ENCODE peak calls at places on chromosomes 7 and 10, in eight cellular contexts. One of them, this sample, is unnamed.

GRCh38 chr10:124680675-124681074 is 63.5 kb downstream of the FAM53B start:
- DNase-seq in amniotic stem cell: no peak
- DNase-seq in endodermal cell: no peak
- DNase-seq in stimulated activated CD4-positive, alpha-beta T cell treated with anti-CD3 and anti-CD28 coated beads, TNF-alpha, amount 100 ng/mL, for 1 hour: no peak
- DNase-seq in stimulated activated CD8-positive, alpha-beta memory T cell treated with anti-CD3 and anti-CD28 coated beads, Interleukin-4, amount 100 ng/mL, for 1 hour: no peak
- DNase-seq in aorta: no peak
- DNase-seq in sciatic nerve: no peak
- DNase-seq in substantia nigra: no peak
- DNase-seq in this sample: no peak

GRCh38 chr10:108112218-108112617 is 947.7 kb upstream of the SORCS1 start:
- DNase-seq in amniotic stem cell: no peak
- DNase-seq in endodermal cell: no peak
- DNase-seq in stimulated activated CD4-positive, alpha-beta T cell treated with anti-CD3 and anti-CD28 coated beads, TNF-alpha, amount 100 ng/mL, for 1 hour: no peak
- DNase-seq in stimulated activated CD8-positive, alpha-beta memory T cell treated with anti-CD3 and anti-CD28 coated beads, Interleukin-4, amount 100 ng/mL, for 1 hour: no peak
- DNase-seq in aorta: no peak
- DNase-seq in sciatic nerve: no peak
- DNase-seq in substantia nigra: no peak
- DNase-seq in this sample: no peak

GRCh38 chr7:70177166-70177565 is 578.9 kb downstream of the AUTS2 start:
- DNase-seq in amniotic stem cell: peak; percentile 43
- DNase-seq in endodermal cell: no peak
- DNase-seq in stimulated activated CD4-positive, alpha-beta T cell treated with anti-CD3 and anti-CD28 coated beads, TNF-alpha, amount 100 ng/mL, for 1 hour: no peak
- DNase-seq in stimulated activated CD8-positive, alpha-beta memory T cell treated with anti-CD3 and anti-CD28 coated beads, Interleukin-4, amount 100 ng/mL, for 1 hour: no peak
- DNase-seq in aorta: no peak
- DNase-seq in sciatic nerve: no peak
- DNase-seq in substantia nigra: no peak
- DNase-seq in this sample: no peak

GRCh38 chr10:16788125-16788524 is 29.1 kb downstream of the RSU1 start:
- DNase-seq in amniotic stem cell: no peak
- DNase-seq in endodermal cell: no peak
- DNase-seq in stimulated activated CD4-positive, alpha-beta T cell treated with anti-CD3 and anti-CD28 coated beads, TNF-alpha, amount 100 ng/mL, for 1 hour: no peak
- DNase-seq in stimulated activated CD8-positive, alpha-beta memory T cell treated with anti-CD3 and anti-CD28 coated beads, Interleukin-4, amount 100 ng/mL, for 1 hour: no peak
- DNase-seq in aorta: no peak
- DNase-seq in sciatic nerve: no peak
- DNase-seq in substantia nigra: no peak
- DNase-seq in this sample: no peak

GRCh38 chr7:1123721-1124120 is 35.8 kb downstream of the GPER1 start:
- DNase-seq in amniotic stem cell: no peak
- DNase-seq in endodermal cell: peak; percentile 95
- DNase-seq in stimulated activated CD4-positive, alpha-beta T cell treated with anti-CD3 and anti-CD28 coated beads, TNF-alpha, amount 100 ng/mL, for 1 hour: no peak
- DNase-seq in stimulated activated CD8-positive, alpha-beta memory T cell treated with anti-CD3 and anti-CD28 coated beads, Interleukin-4, amount 100 ng/mL, for 1 hour: no peak
- DNase-seq in aorta: peak; percentile 97
- DNase-seq in sciatic nerve: peak; percentile 90
- DNase-seq in substantia nigra: peak; percentile 30
- DNase-seq in this sample: peak; percentile 85

GRCh38 chr7:2032876-2033407 is 199.8 kb downstream of the MAD1L1 start:
- DNase-seq in amniotic stem cell: no peak
- DNase-seq in endodermal cell: no peak
- DNase-seq in stimulated activated CD4-positive, alpha-beta T cell treated with anti-CD3 and anti-CD28 coated beads, TNF-alpha, amount 100 ng/mL, for 1 hour: no peak
- DNase-seq in stimulated activated CD8-positive, alpha-beta memory T cell treated with anti-CD3 and anti-CD28 coated beads, Interleukin-4, amount 100 ng/mL, for 1 hour: no peak
- DNase-seq in aorta: peak; percentile 51
- DNase-seq in sciatic nerve: peak; percentile 50
- DNase-seq in substantia nigra: no peak
- DNase-seq in this sample: peak; percentile 65

GRCh38 chr7:75945297-75946168 is 30.6 kb downstream of the POR start:
- DNase-seq in amniotic stem cell: no peak
- DNase-seq in endodermal cell: no peak
- DNase-seq in stimulated activated CD4-positive, alpha-beta T cell treated with anti-CD3 and anti-CD28 coated beads, TNF-alpha, amount 100 ng/mL, for 1 hour: no peak
- DNase-seq in stimulated activated CD8-positive, alpha-beta memory T cell treated with anti-CD3 and anti-CD28 coated beads, Interleukin-4, amount 100 ng/mL, for 1 hour: no peak
- DNase-seq in aorta: no peak
- DNase-seq in sciatic nerve: no peak
- DNase-seq in substantia nigra: no peak
- DNase-seq in this sample: no peak

GRCh38 chr7:97844036-97844435 is 28.2 kb downstream of the ASNS start:
- DNase-seq in amniotic stem cell: no peak
- DNase-seq in endodermal cell: no peak
- DNase-seq in stimulated activated CD4-positive, alpha-beta T cell treated with anti-CD3 and anti-CD28 coated beads, TNF-alpha, amount 100 ng/mL, for 1 hour: no peak
- DNase-seq in stimulated activated CD8-positive, alpha-beta memory T cell treated with anti-CD3 and anti-CD28 coated beads, Interleukin-4, amount 100 ng/mL, for 1 hour: no peak
- DNase-seq in aorta: no peak
- DNase-seq in sciatic nerve: no peak
- DNase-seq in substantia nigra: no peak
- DNase-seq in this sample: no peak

GRCh38 chr10:10677479-10677878 is 340.2 kb upstream of the CELF2 start:
- DNase-seq in amniotic stem cell: no peak
- DNase-seq in endodermal cell: peak; percentile 91
- DNase-seq in stimulated activated CD4-positive, alpha-beta T cell treated with anti-CD3 and anti-CD28 coated beads, TNF-alpha, amount 100 ng/mL, for 1 hour: no peak
- DNase-seq in stimulated activated CD8-positive, alpha-beta memory T cell treated with anti-CD3 and anti-CD28 coated beads, Interleukin-4, amount 100 ng/mL, for 1 hour: no peak
- DNase-seq in aorta: peak; percentile 83
- DNase-seq in sciatic nerve: peak; percentile 73
- DNase-seq in substantia nigra: no peak
- DNase-seq in this sample: no peak

GRCh38 chr7:73715648-73716317 is 3.7 kb downstream of the STX1A start:
- DNase-seq in amniotic stem cell: peak; percentile 97
- DNase-seq in endodermal cell: no peak
- DNase-seq in stimulated activated CD4-positive, alpha-beta T cell treated with anti-CD3 and anti-CD28 coated beads, TNF-alpha, amount 100 ng/mL, for 1 hour: no peak
- DNase-seq in stimulated activated CD8-positive, alpha-beta memory T cell treated with anti-CD3 and anti-CD28 coated beads, Interleukin-4, amount 100 ng/mL, for 1 hour: no peak
- DNase-seq in aorta: no peak
- DNase-seq in sciatic nerve: no peak
- DNase-seq in substantia nigra: no peak
- DNase-seq in this sample: no peak

GRCh38 chr10:22550732-22551131 is 163.6 kb downstream of the PIP4K2A start:
- DNase-seq in amniotic stem cell: no peak
- DNase-seq in endodermal cell: peak; percentile 88
- DNase-seq in stimulated activated CD4-positive, alpha-beta T cell treated with anti-CD3 and anti-CD28 coated beads, TNF-alpha, amount 100 ng/mL, for 1 hour: peak; percentile 12
- DNase-seq in stimulated activated CD8-positive, alpha-beta memory T cell treated with anti-CD3 and anti-CD28 coated beads, Interleukin-4, amount 100 ng/mL, for 1 hour: peak; percentile 37
- DNase-seq in aorta: peak; percentile 82
- DNase-seq in sciatic nerve: peak; percentile 68
- DNase-seq in substantia nigra: no peak
- DNase-seq in this sample: no peak

GRCh38 chr7:33692956-33693355 is 212.4 kb upstream of the BMPER start:
- DNase-seq in amniotic stem cell: peak; percentile 40
- DNase-seq in endodermal cell: no peak
- DNase-seq in stimulated activated CD4-positive, alpha-beta T cell treated with anti-CD3 and anti-CD28 coated beads, TNF-alpha, amount 100 ng/mL, for 1 hour: no peak
- DNase-seq in stimulated activated CD8-positive, alpha-beta memory T cell treated with anti-CD3 and anti-CD28 coated beads, Interleukin-4, amount 100 ng/mL, for 1 hour: no peak
- DNase-seq in aorta: no peak
- DNase-seq in sciatic nerve: no peak
- DNase-seq in substantia nigra: no peak
- DNase-seq in this sample: no peak

GRCh38 chr7:12800501-12800900 is 113.1 kb downstream of the ARL4A start:
- DNase-seq in amniotic stem cell: no peak
- DNase-seq in endodermal cell: no peak
- DNase-seq in stimulated activated CD4-positive, alpha-beta T cell treated with anti-CD3 and anti-CD28 coated beads, TNF-alpha, amount 100 ng/mL, for 1 hour: no peak
- DNase-seq in stimulated activated CD8-positive, alpha-beta memory T cell treated with anti-CD3 and anti-CD28 coated beads, Interleukin-4, amount 100 ng/mL, for 1 hour: no peak
- DNase-seq in aorta: no peak
- DNase-seq in sciatic nerve: no peak
- DNase-seq in substantia nigra: no peak
- DNase-seq in this sample: no peak

GRCh38 chr7:34042406-34042805 is 137.1 kb downstream of the BMPER start:
- DNase-seq in amniotic stem cell: no peak
- DNase-seq in endodermal cell: no peak
- DNase-seq in stimulated activated CD4-positive, alpha-beta T cell treated with anti-CD3 and anti-CD28 coated beads, TNF-alpha, amount 100 ng/mL, for 1 hour: no peak
- DNase-seq in stimulated activated CD8-positive, alpha-beta memory T cell treated with anti-CD3 and anti-CD28 coated beads, Interleukin-4, amount 100 ng/mL, for 1 hour: no peak
- DNase-seq in aorta: no peak
- DNase-seq in sciatic nerve: no peak
- DNase-seq in substantia nigra: no peak
- DNase-seq in this sample: no peak

GRCh38 chr10:74598891-74599566 is 227.4 kb upstream of the KAT6B start:
- DNase-seq in amniotic stem cell: no peak
- DNase-seq in endodermal cell: no peak
- DNase-seq in stimulated activated CD4-positive, alpha-beta T cell treated with anti-CD3 and anti-CD28 coated beads, TNF-alpha, amount 100 ng/mL, for 1 hour: no peak
- DNase-seq in stimulated activated CD8-positive, alpha-beta memory T cell treated with anti-CD3 and anti-CD28 coated beads, Interleukin-4, amount 100 ng/mL, for 1 hour: no peak
- DNase-seq in aorta: no peak
- DNase-seq in sciatic nerve: no peak
- DNase-seq in substantia nigra: no peak
- DNase-seq in this sample: no peak

GRCh38 chr7:151872531-151873401 is 4.1 kb downstream of the PRKAG2 start:
- DNase-seq in amniotic stem cell: no peak
- DNase-seq in endodermal cell: no peak
- DNase-seq in stimulated activated CD4-positive, alpha-beta T cell treated with anti-CD3 and anti-CD28 coated beads, TNF-alpha, amount 100 ng/mL, for 1 hour: no peak
- DNase-seq in stimulated activated CD8-positive, alpha-beta memory T cell treated with anti-CD3 and anti-CD28 coated beads, Interleukin-4, amount 100 ng/mL, for 1 hour: no peak
- DNase-seq in aorta: peak; percentile 75
- DNase-seq in sciatic nerve: no peak
- DNase-seq in substantia nigra: no peak
- DNase-seq in this sample: no peak

GRCh38 chr10:68665841-68666240 is 55.2 kb upstream of the CCAR1 start:
- DNase-seq in amniotic stem cell: no peak
- DNase-seq in endodermal cell: no peak
- DNase-seq in stimulated activated CD4-positive, alpha-beta T cell treated with anti-CD3 and anti-CD28 coated beads, TNF-alpha, amount 100 ng/mL, for 1 hour: no peak
- DNase-seq in stimulated activated CD8-positive, alpha-beta memory T cell treated with anti-CD3 and anti-CD28 coated beads, Interleukin-4, amount 100 ng/mL, for 1 hour: no peak
- DNase-seq in aorta: no peak
- DNase-seq in sciatic nerve: no peak
- DNase-seq in substantia nigra: no peak
- DNase-seq in this sample: no peak

GRCh38 chr7:116793795-116794360 is 68.5 kb upstream of the CAPZA2 start:
- DNase-seq in amniotic stem cell: no peak
- DNase-seq in endodermal cell: no peak
- DNase-seq in stimulated activated CD4-positive, alpha-beta T cell treated with anti-CD3 and anti-CD28 coated beads, TNF-alpha, amount 100 ng/mL, for 1 hour: no peak
- DNase-seq in stimulated activated CD8-positive, alpha-beta memory T cell treated with anti-CD3 and anti-CD28 coated beads, Interleukin-4, amount 100 ng/mL, for 1 hour: no peak
- DNase-seq in aorta: no peak
- DNase-seq in sciatic nerve: no peak
- DNase-seq in substantia nigra: no peak
- DNase-seq in this sample: no peak

GRCh38 chr10:112307631-112308502 is 24.7 kb downstream of the TECTB start:
- DNase-seq in amniotic stem cell: no peak
- DNase-seq in endodermal cell: peak; percentile 89
- DNase-seq in stimulated activated CD4-positive, alpha-beta T cell treated with anti-CD3 and anti-CD28 coated beads, TNF-alpha, amount 100 ng/mL, for 1 hour: no peak
- DNase-seq in stimulated activated CD8-positive, alpha-beta memory T cell treated with anti-CD3 and anti-CD28 coated beads, Interleukin-4, amount 100 ng/mL, for 1 hour: no peak
- DNase-seq in aorta: no peak
- DNase-seq in sciatic nerve: no peak
- DNase-seq in substantia nigra: no peak
- DNase-seq in this sample: no peak

GRCh38 chr10:84523509-84523908 is 195.1 kb downstream of the CCSER2 start:
- DNase-seq in amniotic stem cell: no peak
- DNase-seq in endodermal cell: no peak
- DNase-seq in stimulated activated CD4-positive, alpha-beta T cell treated with anti-CD3 and anti-CD28 coated beads, TNF-alpha, amount 100 ng/mL, for 1 hour: no peak
- DNase-seq in stimulated activated CD8-positive, alpha-beta memory T cell treated with anti-CD3 and anti-CD28 coated beads, Interleukin-4, amount 100 ng/mL, for 1 hour: no peak
- DNase-seq in aorta: no peak
- DNase-seq in sciatic nerve: no peak
- DNase-seq in substantia nigra: no peak
- DNase-seq in this sample: no peak

GRCh38 chr7:127359011-127359410 is 33.5 kb downstream of the ZNF800 start:
- DNase-seq in amniotic stem cell: no peak
- DNase-seq in endodermal cell: no peak
- DNase-seq in stimulated activated CD4-positive, alpha-beta T cell treated with anti-CD3 and anti-CD28 coated beads, TNF-alpha, amount 100 ng/mL, for 1 hour: no peak
- DNase-seq in stimulated activated CD8-positive, alpha-beta memory T cell treated with anti-CD3 and anti-CD28 coated beads, Interleukin-4, amount 100 ng/mL, for 1 hour: no peak
- DNase-seq in aorta: no peak
- DNase-seq in sciatic nerve: no peak
- DNase-seq in substantia nigra: no peak
- DNase-seq in this sample: no peak

GRCh38 chr10:114172776-114173555 is 1.0 kb downstream of the CCDC186 start:
- DNase-seq in amniotic stem cell: no peak
- DNase-seq in endodermal cell: no peak
- DNase-seq in stimulated activated CD4-positive, alpha-beta T cell treated with anti-CD3 and anti-CD28 coated beads, TNF-alpha, amount 100 ng/mL, for 1 hour: no peak
- DNase-seq in stimulated activated CD8-positive, alpha-beta memory T cell treated with anti-CD3 and anti-CD28 coated beads, Interleukin-4, amount 100 ng/mL, for 1 hour: no peak
- DNase-seq in aorta: no peak
- DNase-seq in sciatic nerve: no peak
- DNase-seq in substantia nigra: no peak
- DNase-seq in this sample: no peak

GRCh38 chr7:108147031-108147563 is 16.9 kb upstream of the LAMB4 start:
- DNase-seq in amniotic stem cell: no peak
- DNase-seq in endodermal cell: no peak
- DNase-seq in stimulated activated CD4-positive, alpha-beta T cell treated with anti-CD3 and anti-CD28 coated beads, TNF-alpha, amount 100 ng/mL, for 1 hour: no peak
- DNase-seq in stimulated activated CD8-positive, alpha-beta memory T cell treated with anti-CD3 and anti-CD28 coated beads, Interleukin-4, amount 100 ng/mL, for 1 hour: no peak
- DNase-seq in aorta: no peak
- DNase-seq in sciatic nerve: no peak
- DNase-seq in substantia nigra: no peak
- DNase-seq in this sample: no peak

GRCh38 chr7:130489140-130489967 is 2.5 kb upstream of the MEST start:
- DNase-seq in amniotic stem cell: no peak
- DNase-seq in endodermal cell: no peak
- DNase-seq in stimulated activated CD4-positive, alpha-beta T cell treated with anti-CD3 and anti-CD28 coated beads, TNF-alpha, amount 100 ng/mL, for 1 hour: no peak
- DNase-seq in stimulated activated CD8-positive, alpha-beta memory T cell treated with anti-CD3 and anti-CD28 coated beads, Interleukin-4, amount 100 ng/mL, for 1 hour: no peak
- DNase-seq in aorta: no peak
- DNase-seq in sciatic nerve: no peak
- DNase-seq in substantia nigra: no peak
- DNase-seq in this sample: no peak

GRCh38 chr10:58771850-58772249 is 259.2 kb downstream of the BICC1 start:
- DNase-seq in amniotic stem cell: no peak
- DNase-seq in endodermal cell: no peak
- DNase-seq in stimulated activated CD4-positive, alpha-beta T cell treated with anti-CD3 and anti-CD28 coated beads, TNF-alpha, amount 100 ng/mL, for 1 hour: no peak
- DNase-seq in stimulated activated CD8-positive, alpha-beta memory T cell treated with anti-CD3 and anti-CD28 coated beads, Interleukin-4, amount 100 ng/mL, for 1 hour: no peak
- DNase-seq in aorta: no peak
- DNase-seq in sciatic nerve: no peak
- DNase-seq in substantia nigra: no peak
- DNase-seq in this sample: no peak

GRCh38 chr7:132475037-132475668 is 101.1 kb downstream of the PLXNA4 start:
- DNase-seq in amniotic stem cell: no peak
- DNase-seq in endodermal cell: peak; percentile 63
- DNase-seq in stimulated activated CD4-positive, alpha-beta T cell treated with anti-CD3 and anti-CD28 coated beads, TNF-alpha, amount 100 ng/mL, for 1 hour: no peak
- DNase-seq in stimulated activated CD8-positive, alpha-beta memory T cell treated with anti-CD3 and anti-CD28 coated beads, Interleukin-4, amount 100 ng/mL, for 1 hour: no peak
- DNase-seq in aorta: no peak
- DNase-seq in sciatic nerve: no peak
- DNase-seq in substantia nigra: no peak
- DNase-seq in this sample: no peak

GRCh38 chr10:34194259-34194658 is 620.8 kb downstream of the PARD3 start:
- DNase-seq in amniotic stem cell: no peak
- DNase-seq in endodermal cell: no peak
- DNase-seq in stimulated activated CD4-positive, alpha-beta T cell treated with anti-CD3 and anti-CD28 coated beads, TNF-alpha, amount 100 ng/mL, for 1 hour: no peak
- DNase-seq in stimulated activated CD8-positive, alpha-beta memory T cell treated with anti-CD3 and anti-CD28 coated beads, Interleukin-4, amount 100 ng/mL, for 1 hour: no peak
- DNase-seq in aorta: no peak
- DNase-seq in sciatic nerve: peak; percentile 61
- DNase-seq in substantia nigra: no peak
- DNase-seq in this sample: no peak

This sample was measured in suprapubic skin.